ENCODE peak calls at places on chromosomes 5 and 9, in eight cellular contexts. One of them, this sample, is unnamed. For H3K4me1, the result is how much of the 10 kb centered on the place peaks cover.

GRCh38 chr5:69238760-69239251 is 4.1 kb downstream of the CDK7 start:
- DNase-seq in IMR-90: peak
- DNase-seq in sigmoid colon: no peak
- DNase-seq in foreskin keratinocyte: peak
- DNase-seq in osteoblast: peak
- DNase-seq in esophagus squamous epithelium: no peak
- DNase-seq in tibial artery: no peak
- DNase-seq in transverse colon: no peak
- DNase-seq in this sample: no peak

GRCh38 chr9:87622936-87623335 is 103.0 kb upstream of the CTSL start:
- DNase-seq in tibial artery: no peak
- DNase-seq in esophagus squamous epithelium: no peak
- DNase-seq in sigmoid colon: no peak
- DNase-seq in osteoblast: no peak
- DNase-seq in foreskin keratinocyte: no peak
- DNase-seq in IMR-90: no peak
- DNase-seq in transverse colon: no peak
- DNase-seq in this sample: no peak

GRCh38 chr5:7519564-7519963 is 123.6 kb downstream of the ADCY2 start:
- DNase-seq in foreskin keratinocyte: no peak
- DNase-seq in osteoblast: no peak
- DNase-seq in transverse colon: no peak
- DNase-seq in tibial artery: no peak
- DNase-seq in esophagus squamous epithelium: no peak
- DNase-seq in sigmoid colon: no peak
- DNase-seq in IMR-90: no peak
- DNase-seq in this sample: no peak

GRCh38 chr5:174535691-174536090 is 188.7 kb upstream of the MSX2 start:
- DNase-seq in sigmoid colon: no peak
- DNase-seq in transverse colon: no peak
- DNase-seq in esophagus squamous epithelium: no peak
- DNase-seq in foreskin keratinocyte: peak
- DNase-seq in IMR-90: peak
- DNase-seq in osteoblast: no peak
- DNase-seq in tibial artery: no peak
- DNase-seq in this sample: no peak

GRCh38 chr5:43274435-43275114 is 38.6 kb downstream of the HMGCS1 start:
- DNase-seq in esophagus squamous epithelium: no peak
- DNase-seq in sigmoid colon: no peak
- DNase-seq in transverse colon: no peak
- DNase-seq in foreskin keratinocyte: no peak
- DNase-seq in osteoblast: no peak
- DNase-seq in IMR-90: no peak
- DNase-seq in tibial artery: no peak
- DNase-seq in this sample: no peak

GRCh38 chr5:105530716-105531261 is 1968.2 kb upstream of the NUDT12 start:
- DNase-seq in tibial artery: no peak
- DNase-seq in IMR-90: no peak
- DNase-seq in transverse colon: no peak
- DNase-seq in foreskin keratinocyte: peak
- DNase-seq in sigmoid colon: no peak
- DNase-seq in esophagus squamous epithelium: no peak
- DNase-seq in osteoblast: no peak
- DNase-seq in this sample: no peak

GRCh38 chr9:72165821-72166547 is 16.7 kb downstream of the GDA start:
- DNase-seq in osteoblast: no peak
- DNase-seq in tibial artery: no peak
- DNase-seq in IMR-90: no peak
- DNase-seq in foreskin keratinocyte: peak
- DNase-seq in transverse colon: no peak
- DNase-seq in sigmoid colon: no peak
- DNase-seq in esophagus squamous epithelium: no peak
- DNase-seq in this sample: no peak

GRCh38 chr9:116156621-116157314 is 3.2 kb downstream of the PAPPA start:
- DNase-seq in osteoblast: peak
- DNase-seq in esophagus squamous epithelium: no peak
- DNase-seq in tibial artery: peak
- DNase-seq in foreskin keratinocyte: no peak
- DNase-seq in IMR-90: peak
- DNase-seq in sigmoid colon: peak
- DNase-seq in transverse colon: peak
- DNase-seq in this sample: no peak

GRCh38 chr5:43572357-43572756 is 15.5 kb upstream of the PAIP1 start:
- DNase-seq in sigmoid colon: no peak
- DNase-seq in transverse colon: no peak
- DNase-seq in tibial artery: no peak
- DNase-seq in IMR-90: no peak
- DNase-seq in foreskin keratinocyte: no peak
- DNase-seq in osteoblast: no peak
- DNase-seq in esophagus squamous epithelium: no peak
- DNase-seq in this sample: no peak

GRCh38 chr9:135701067-135701967 is 668 bp upstream of the KCNT1 start:
- DNase-seq in transverse colon: no peak
- DNase-seq in foreskin keratinocyte: no peak
- DNase-seq in IMR-90: no peak
- DNase-seq in esophagus squamous epithelium: no peak
- DNase-seq in osteoblast: no peak
- DNase-seq in sigmoid colon: no peak
- DNase-seq in tibial artery: no peak
- DNase-seq in this sample: no peak

GRCh38 chr5:131413605-131414559 is 150.0 kb downstream of the CDC42SE2 start:
- DNase-seq in foreskin keratinocyte: no peak
- DNase-seq in sigmoid colon: no peak
- DNase-seq in transverse colon: no peak
- DNase-seq in osteoblast: peak
- DNase-seq in tibial artery: no peak
- DNase-seq in esophagus squamous epithelium: no peak
- DNase-seq in IMR-90: no peak
- DNase-seq in this sample: no peak

GRCh38 chr5:69492391-69493234 is at the start of gene OCLN:
- DNase-seq in sigmoid colon: no peak
- DNase-seq in transverse colon: peak
- DNase-seq in foreskin keratinocyte: peak
- DNase-seq in esophagus squamous epithelium: no peak
- DNase-seq in tibial artery: no peak
- DNase-seq in IMR-90: no peak
- DNase-seq in osteoblast: peak
- DNase-seq in this sample: peak

GRCh38 chr9:136861874-136862457 is 4.1 kb downstream of the EDF1 start:
- DNase-seq in tibial artery: no peak
- DNase-seq in IMR-90: no peak
- DNase-seq in esophagus squamous epithelium: no peak
- DNase-seq in osteoblast: peak
- DNase-seq in foreskin keratinocyte: no peak
- DNase-seq in transverse colon: peak
- DNase-seq in sigmoid colon: no peak
- DNase-seq in this sample: no peak

GRCh38 chr5:64789457-64789856 is 20.7 kb downstream of the CWC27 start:
- DNase-seq in transverse colon: no peak
- DNase-seq in tibial artery: no peak
- DNase-seq in foreskin keratinocyte: peak
- DNase-seq in sigmoid colon: no peak
- DNase-seq in esophagus squamous epithelium: no peak
- DNase-seq in osteoblast: no peak
- DNase-seq in IMR-90: peak
- DNase-seq in this sample: no peak

GRCh38 chr9:128912270-128912853 is 8.4 kb upstream of the PHYHD1 start:
- DNase-seq in esophagus squamous epithelium: no peak
- DNase-seq in transverse colon: no peak
- DNase-seq in IMR-90: peak
- DNase-seq in osteoblast: peak
- DNase-seq in tibial artery: no peak
- DNase-seq in foreskin keratinocyte: peak
- DNase-seq in sigmoid colon: no peak
- DNase-seq in this sample: no peak

GRCh38 chr5:8870349-8870748 is 675.5 kb downstream of the SEMA5A start:
- DNase-seq in esophagus squamous epithelium: no peak
- DNase-seq in sigmoid colon: no peak
- DNase-seq in IMR-90: no peak
- DNase-seq in transverse colon: no peak
- DNase-seq in tibial artery: no peak
- DNase-seq in osteoblast: no peak
- DNase-seq in foreskin keratinocyte: no peak
- DNase-seq in this sample: no peak

GRCh38 chr5:31062878-31063277 is 130.6 kb upstream of the CDH6 start:
- DNase-seq in tibial artery: no peak
- DNase-seq in esophagus squamous epithelium: no peak
- DNase-seq in foreskin keratinocyte: no peak
- DNase-seq in IMR-90: no peak
- DNase-seq in osteoblast: no peak
- DNase-seq in sigmoid colon: no peak
- DNase-seq in transverse colon: no peak
- DNase-seq in this sample: no peak

GRCh38 chr9:131238402-131239021 is 37.8 kb downstream of the FAM78A start:
- DNase-seq in sigmoid colon: no peak
- DNase-seq in foreskin keratinocyte: no peak
- DNase-seq in tibial artery: no peak
- DNase-seq in osteoblast: peak
- DNase-seq in transverse colon: no peak
- DNase-seq in esophagus squamous epithelium: no peak
- DNase-seq in IMR-90: peak
- DNase-seq in this sample: no peak

GRCh38 chr9:4212661-4213060 is 87.2 kb downstream of the GLIS3 start:
- DNase-seq in foreskin keratinocyte: no peak
- DNase-seq in IMR-90: no peak
- DNase-seq in transverse colon: no peak
- DNase-seq in esophagus squamous epithelium: no peak
- DNase-seq in osteoblast: no peak
- DNase-seq in sigmoid colon: no peak
- DNase-seq in tibial artery: no peak
- DNase-seq in this sample: no peak

GRCh38 chr5:116746668-116747067 is 172.0 kb upstream of the SEMA6A start:
- DNase-seq in sigmoid colon: no peak
- DNase-seq in tibial artery: no peak
- DNase-seq in esophagus squamous epithelium: no peak
- DNase-seq in foreskin keratinocyte: no peak
- DNase-seq in transverse colon: no peak
- DNase-seq in osteoblast: no peak
- DNase-seq in IMR-90: no peak
- DNase-seq in this sample: no peak

GRCh38 chr5:5546408-5546807 is 123.9 kb downstream of the ICE1 start:
- DNase-seq in transverse colon: no peak
- DNase-seq in sigmoid colon: no peak
- DNase-seq in IMR-90: no peak
- DNase-seq in foreskin keratinocyte: no peak
- DNase-seq in esophagus squamous epithelium: no peak
- DNase-seq in tibial artery: no peak
- DNase-seq in osteoblast: no peak
- DNase-seq in this sample: no peak

GRCh38 chr5:51694826-51695225 is 311.6 kb downstream of the ISL1 start:
- DNase-seq in foreskin keratinocyte: no peak
- DNase-seq in sigmoid colon: no peak
- DNase-seq in osteoblast: no peak
- DNase-seq in transverse colon: no peak
- DNase-seq in tibial artery: no peak
- DNase-seq in esophagus squamous epithelium: no peak
- DNase-seq in IMR-90: no peak
- DNase-seq in this sample: no peak
- H3K4me1 ChIP-seq in foreskin keratinocyte: under half
- H3K4me1 ChIP-seq in sigmoid colon: under half
- H3K4me1 ChIP-seq in osteoblast: under half
- H3K4me1 ChIP-seq in transverse colon: under half
- H3K4me1 ChIP-seq in tibial artery: under half
- H3K4me1 ChIP-seq in esophagus squamous epithelium: under half
- H3K4me1 ChIP-seq in IMR-90: under half
- H3K4me1 ChIP-seq in this sample: under half

GRCh38 chr5:148915224-148915803 is 88.9 kb downstream of the ADRB2 start:
- DNase-seq in sigmoid colon: no peak
- DNase-seq in tibial artery: no peak
- DNase-seq in transverse colon: no peak
- DNase-seq in foreskin keratinocyte: peak
- DNase-seq in osteoblast: no peak
- DNase-seq in esophagus squamous epithelium: no peak
- DNase-seq in IMR-90: no peak
- DNase-seq in this sample: no peak
- H3K4me1 ChIP-seq in sigmoid colon: under half
- H3K4me1 ChIP-seq in tibial artery: under half
- H3K4me1 ChIP-seq in transverse colon: under half
- H3K4me1 ChIP-seq in foreskin keratinocyte: half or more
- H3K4me1 ChIP-seq in osteoblast: half or more
- H3K4me1 ChIP-seq in esophagus squamous epithelium: under half
- H3K4me1 ChIP-seq in IMR-90: under half
- H3K4me1 ChIP-seq in this sample: under half

DNA sequence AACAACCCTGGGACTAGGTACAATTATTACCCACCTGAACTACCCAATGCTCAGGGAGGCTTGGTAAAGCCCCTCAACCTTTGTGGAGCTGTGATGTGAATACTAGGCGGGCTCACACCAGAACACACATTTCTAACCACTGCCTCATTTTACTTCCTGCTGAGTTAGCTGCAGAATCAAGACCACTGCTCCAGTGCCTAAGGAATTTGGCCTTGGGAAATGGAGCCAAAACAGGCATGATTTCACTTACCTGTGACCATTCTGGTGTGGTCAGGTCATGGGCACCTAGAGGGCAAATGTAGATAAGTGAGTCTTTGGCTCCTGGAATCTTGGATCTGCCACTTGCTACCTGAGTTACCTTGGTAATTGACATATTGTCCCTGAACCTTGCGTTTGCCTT is 5.2 kb downstream of the WWC1 start:
- DNase-seq in foreskin keratinocyte: no peak
- DNase-seq in osteoblast: no peak
- DNase-seq in tibial artery: no peak
- DNase-seq in IMR-90: no peak
- DNase-seq in sigmoid colon: no peak
- DNase-seq in esophagus squamous epithelium: no peak
- DNase-seq in transverse colon: no peak
- DNase-seq in this sample: no peak
- H3K4me1 ChIP-seq in foreskin keratinocyte: under half
- H3K4me1 ChIP-seq in osteoblast: under half
- H3K4me1 ChIP-seq in tibial artery: under half
- H3K4me1 ChIP-seq in IMR-90: under half
- H3K4me1 ChIP-seq in sigmoid colon: under half
- H3K4me1 ChIP-seq in esophagus squamous epithelium: under half
- H3K4me1 ChIP-seq in transverse colon: under half
- H3K4me1 ChIP-seq in this sample: under half

DNA sequence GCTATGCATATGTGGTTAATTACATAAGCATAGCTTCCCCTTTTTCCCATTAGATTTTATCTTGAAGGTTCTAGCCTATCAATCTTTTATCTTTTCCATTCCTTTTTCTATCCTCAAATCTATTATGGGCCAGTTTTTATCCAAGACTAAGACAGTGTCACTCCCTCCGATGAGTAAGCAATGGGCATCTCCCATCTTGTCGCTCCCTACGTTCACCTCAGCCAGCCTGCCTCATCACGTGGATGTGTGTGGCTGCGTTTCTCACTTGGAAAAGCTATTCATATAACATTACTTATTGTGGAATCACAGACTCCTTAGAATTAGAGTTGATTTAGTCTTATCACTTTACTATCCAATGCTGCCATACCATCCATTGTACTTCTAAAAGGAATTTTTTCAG is 49.2 kb downstream of the PCSK5 start:
- DNase-seq in IMR-90: no peak
- DNase-seq in esophagus squamous epithelium: no peak
- DNase-seq in osteoblast: no peak
- DNase-seq in foreskin keratinocyte: peak
- DNase-seq in sigmoid colon: no peak
- DNase-seq in tibial artery: no peak
- DNase-seq in transverse colon: no peak
- DNase-seq in this sample: no peak
- H3K4me1 ChIP-seq in IMR-90: under half
- H3K4me1 ChIP-seq in esophagus squamous epithelium: under half
- H3K4me1 ChIP-seq in osteoblast: under half
- H3K4me1 ChIP-seq in foreskin keratinocyte: under half
- H3K4me1 ChIP-seq in sigmoid colon: under half
- H3K4me1 ChIP-seq in tibial artery: under half
- H3K4me1 ChIP-seq in transverse colon: under half
- H3K4me1 ChIP-seq in this sample: under half